ENCODE peak calls at places on chromosome 5, in eight cellular contexts. One of them, this sample, is unnamed.

GRCh38 chr5:149776376-149777305 is 46.5 kb downstream of the PPARGC1B start:
- DNase-seq in upper lobe of left lung: no peak
- DNase-seq in heart left ventricle: peak
- DNase-seq in ovary: no peak
- DNase-seq in suprapubic skin: no peak
- DNase-seq in lower leg skin: no peak
- DNase-seq in spleen: no peak
- DNase-seq in body of pancreas: no peak
- DNase-seq in this sample: no peak

GRCh38 chr5:178839319-178839704 is 20.4 kb upstream of the ZNF354B start:
- DNase-seq in upper lobe of left lung: peak
- DNase-seq in heart left ventricle: peak
- DNase-seq in ovary: no peak
- DNase-seq in suprapubic skin: no peak
- DNase-seq in lower leg skin: no peak
- DNase-seq in spleen: peak
- DNase-seq in body of pancreas: peak
- DNase-seq in this sample: no peak

GRCh38 chr5:55450050-55450765 is 84.6 kb downstream of the PLPP1 start:
- DNase-seq in upper lobe of left lung: no peak
- DNase-seq in heart left ventricle: no peak
- DNase-seq in ovary: no peak
- DNase-seq in suprapubic skin: no peak
- DNase-seq in lower leg skin: no peak
- DNase-seq in spleen: no peak
- DNase-seq in body of pancreas: no peak
- DNase-seq in this sample: no peak

GRCh38 chr5:113293613-113294340 is 141.0 kb downstream of the TSSK1B start:
- DNase-seq in upper lobe of left lung: no peak
- DNase-seq in heart left ventricle: peak
- DNase-seq in ovary: peak
- DNase-seq in suprapubic skin: no peak
- DNase-seq in lower leg skin: peak
- DNase-seq in spleen: no peak
- DNase-seq in body of pancreas: no peak
- DNase-seq in this sample: no peak

GRCh38 chr5:40043916-40044315 is 619.1 kb upstream of the DAB2 start:
- DNase-seq in upper lobe of left lung: no peak
- DNase-seq in heart left ventricle: no peak
- DNase-seq in ovary: no peak
- DNase-seq in suprapubic skin: no peak
- DNase-seq in lower leg skin: no peak
- DNase-seq in spleen: no peak
- DNase-seq in body of pancreas: no peak
- DNase-seq in this sample: no peak

GRCh38 chr5:154320690-154321089 is 125.1 kb upstream of the SAP30L start:
- DNase-seq in upper lobe of left lung: no peak
- DNase-seq in heart left ventricle: peak
- DNase-seq in ovary: peak
- DNase-seq in suprapubic skin: no peak
- DNase-seq in lower leg skin: peak
- DNase-seq in spleen: no peak
- DNase-seq in body of pancreas: no peak
- DNase-seq in this sample: no peak

GRCh38 chr5:65034029-65034781 is 265.5 kb downstream of the CWC27 start:
- DNase-seq in upper lobe of left lung: no peak
- DNase-seq in heart left ventricle: no peak
- DNase-seq in ovary: no peak
- DNase-seq in suprapubic skin: no peak
- DNase-seq in lower leg skin: no peak
- DNase-seq in spleen: peak
- DNase-seq in body of pancreas: peak
- DNase-seq in this sample: peak

GRCh38 chr5:179170606-179171005 is 110.4 kb downstream of the ZNF354C start:
- DNase-seq in upper lobe of left lung: no peak
- DNase-seq in heart left ventricle: no peak
- DNase-seq in ovary: no peak
- DNase-seq in suprapubic skin: no peak
- DNase-seq in lower leg skin: no peak
- DNase-seq in spleen: peak
- DNase-seq in body of pancreas: no peak
- DNase-seq in this sample: no peak

GRCh38 chr5:113321266-113321665 is 113.5 kb downstream of the TSSK1B start:
- DNase-seq in upper lobe of left lung: no peak
- DNase-seq in heart left ventricle: no peak
- DNase-seq in ovary: no peak
- DNase-seq in suprapubic skin: no peak
- DNase-seq in lower leg skin: no peak
- DNase-seq in spleen: no peak
- DNase-seq in body of pancreas: no peak
- DNase-seq in this sample: no peak

GRCh38 chr5:173792781-173793547 is 95.2 kb upstream of the CPEB4 start:
- DNase-seq in upper lobe of left lung: no peak
- DNase-seq in heart left ventricle: no peak
- DNase-seq in ovary: no peak
- DNase-seq in suprapubic skin: no peak
- DNase-seq in lower leg skin: peak
- DNase-seq in spleen: no peak
- DNase-seq in body of pancreas: no peak
- DNase-seq in this sample: no peak

GRCh38 chr5:34791761-34792244 is 47.2 kb upstream of the TTC23L start:
- DNase-seq in upper lobe of left lung: no peak
- DNase-seq in heart left ventricle: no peak
- DNase-seq in ovary: no peak
- DNase-seq in suprapubic skin: no peak
- DNase-seq in lower leg skin: no peak
- DNase-seq in spleen: no peak
- DNase-seq in body of pancreas: no peak
- DNase-seq in this sample: no peak

GRCh38 chr5:138230261-138230660 is 17.1 kb upstream of the CDC23 start:
- DNase-seq in upper lobe of left lung: no peak
- DNase-seq in heart left ventricle: peak
- DNase-seq in ovary: no peak
- DNase-seq in suprapubic skin: no peak
- DNase-seq in lower leg skin: no peak
- DNase-seq in spleen: peak
- DNase-seq in body of pancreas: no peak
- DNase-seq in this sample: no peak

GRCh38 chr5:172830876-172831662 is 3.0 kb upstream of the ERGIC1 start:
- DNase-seq in upper lobe of left lung: no peak
- DNase-seq in heart left ventricle: no peak
- DNase-seq in ovary: no peak
- DNase-seq in suprapubic skin: no peak
- DNase-seq in lower leg skin: no peak
- DNase-seq in spleen: no peak
- DNase-seq in body of pancreas: no peak
- DNase-seq in this sample: no peak

GRCh38 chr5:131825404-131826013 is 28.7 kb upstream of the FNIP1 start:
- DNase-seq in upper lobe of left lung: no peak
- DNase-seq in heart left ventricle: no peak
- DNase-seq in ovary: no peak
- DNase-seq in suprapubic skin: no peak
- DNase-seq in lower leg skin: no peak
- DNase-seq in spleen: no peak
- DNase-seq in body of pancreas: no peak
- DNase-seq in this sample: no peak

GRCh38 chr5:133247881-133248642 is 196.2 kb downstream of the HSPA4 start:
- DNase-seq in upper lobe of left lung: no peak
- DNase-seq in heart left ventricle: peak
- DNase-seq in ovary: no peak
- DNase-seq in suprapubic skin: no peak
- DNase-seq in lower leg skin: no peak
- DNase-seq in spleen: peak
- DNase-seq in body of pancreas: peak
- DNase-seq in this sample: no peak

GRCh38 chr5:124867064-124867707 is 120.7 kb upstream of the ZNF608 start:
- DNase-seq in upper lobe of left lung: no peak
- DNase-seq in heart left ventricle: no peak
- DNase-seq in ovary: no peak
- DNase-seq in suprapubic skin: no peak
- DNase-seq in lower leg skin: no peak
- DNase-seq in spleen: no peak
- DNase-seq in body of pancreas: no peak
- DNase-seq in this sample: no peak

GRCh38 chr5:181261320-181262085 is 560 bp upstream of the TRIM52 start:
- DNase-seq in upper lobe of left lung: peak
- DNase-seq in heart left ventricle: peak
- DNase-seq in ovary: peak
- DNase-seq in suprapubic skin: peak
- DNase-seq in lower leg skin: peak
- DNase-seq in spleen: peak
- DNase-seq in body of pancreas: peak
- DNase-seq in this sample: peak

GRCh38 chr5:107598958-107599357 is 71.8 kb downstream of the EFNA5 start:
- DNase-seq in upper lobe of left lung: no peak
- DNase-seq in heart left ventricle: no peak
- DNase-seq in ovary: no peak
- DNase-seq in suprapubic skin: no peak
- DNase-seq in lower leg skin: no peak
- DNase-seq in spleen: no peak
- DNase-seq in body of pancreas: no peak
- DNase-seq in this sample: no peak

GRCh38 chr5:73096239-73096575 is 24.2 kb upstream of the TMEM171 start:
- DNase-seq in upper lobe of left lung: no peak
- DNase-seq in heart left ventricle: no peak
- DNase-seq in ovary: no peak
- DNase-seq in suprapubic skin: no peak
- DNase-seq in lower leg skin: no peak
- DNase-seq in spleen: no peak
- DNase-seq in body of pancreas: no peak
- DNase-seq in this sample: no peak

GRCh38 chr5:29218138-29218537 is 1975.3 kb upstream of the CDH6 start:
- DNase-seq in upper lobe of left lung: no peak
- DNase-seq in heart left ventricle: no peak
- DNase-seq in ovary: no peak
- DNase-seq in suprapubic skin: no peak
- DNase-seq in lower leg skin: no peak
- DNase-seq in spleen: no peak
- DNase-seq in body of pancreas: no peak
- DNase-seq in this sample: no peak

GRCh38 chr5:172902497-172903472 is 56.4 kb upstream of the RPL26L1 start:
- DNase-seq in upper lobe of left lung: peak
- DNase-seq in heart left ventricle: peak
- DNase-seq in ovary: peak
- DNase-seq in suprapubic skin: no peak
- DNase-seq in lower leg skin: no peak
- DNase-seq in spleen: no peak
- DNase-seq in body of pancreas: peak
- DNase-seq in this sample: peak

GRCh38 chr5:72509401-72509800 is 2.2 kb upstream of the ZNF366 start:
- DNase-seq in upper lobe of left lung: no peak
- DNase-seq in heart left ventricle: peak
- DNase-seq in ovary: no peak
- DNase-seq in suprapubic skin: peak
- DNase-seq in lower leg skin: peak
- DNase-seq in spleen: peak
- DNase-seq in body of pancreas: no peak
- DNase-seq in this sample: no peak

GRCh38 chr5:79707535-79707934 is 17.9 kb downstream of the CMYA5 start:
- DNase-seq in upper lobe of left lung: no peak
- DNase-seq in heart left ventricle: no peak
- DNase-seq in ovary: no peak
- DNase-seq in suprapubic skin: no peak
- DNase-seq in lower leg skin: no peak
- DNase-seq in spleen: no peak
- DNase-seq in body of pancreas: no peak
- DNase-seq in this sample: no peak

GRCh38 chr5:132877938-132878337 is 4.5 kb downstream of the LEAP2 start:
- DNase-seq in upper lobe of left lung: peak
- DNase-seq in heart left ventricle: peak
- DNase-seq in ovary: no peak
- DNase-seq in suprapubic skin: no peak
- DNase-seq in lower leg skin: no peak
- DNase-seq in spleen: no peak
- DNase-seq in body of pancreas: no peak
- DNase-seq in this sample: no peak

GRCh38 chr5:81851481-81852178 is 100.7 kb upstream of the SSBP2 start:
- DNase-seq in upper lobe of left lung: peak
- DNase-seq in heart left ventricle: peak
- DNase-seq in ovary: peak
- DNase-seq in suprapubic skin: peak
- DNase-seq in lower leg skin: peak
- DNase-seq in spleen: peak
- DNase-seq in body of pancreas: peak
- DNase-seq in this sample: peak
- TF ChIP-seq POLR2A in upper lobe of left lung: no peak
- TF ChIP-seq POLR2A in heart left ventricle: peak
- TF ChIP-seq POLR2A in ovary: no peak
- TF ChIP-seq POLR2A in suprapubic skin: no peak
- TF ChIP-seq POLR2A in lower leg skin: no peak
- TF ChIP-seq POLR2A in spleen: no peak
- TF ChIP-seq POLR2A in body of pancreas: peak
- TF ChIP-seq POLR2A in this sample: peak

GRCh38 chr5:150781706-150782614 is 3.4 kb downstream of the SMIM3 start:
- DNase-seq in upper lobe of left lung: no peak
- DNase-seq in heart left ventricle: peak
- DNase-seq in ovary: no peak
- DNase-seq in suprapubic skin: no peak
- DNase-seq in lower leg skin: no peak
- DNase-seq in spleen: no peak
- DNase-seq in body of pancreas: no peak
- DNase-seq in this sample: no peak
- H3K4me3 ChIP-seq in upper lobe of left lung: no peak
- H3K4me3 ChIP-seq in heart left ventricle: no peak
- H3K4me3 ChIP-seq in ovary: no peak
- H3K4me3 ChIP-seq in suprapubic skin: no peak
- H3K4me3 ChIP-seq in lower leg skin: no peak
- H3K4me3 ChIP-seq in spleen: peak
- H3K4me3 ChIP-seq in body of pancreas: no peak
- H3K4me3 ChIP-seq in this sample: no peak

GRCh38 chr5:1506242-1507015 is 17.3 kb downstream of the LPCAT1 start:
- DNase-seq in upper lobe of left lung: no peak
- DNase-seq in heart left ventricle: peak
- DNase-seq in ovary: no peak
- DNase-seq in suprapubic skin: no peak
- DNase-seq in lower leg skin: no peak
- DNase-seq in spleen: peak
- DNase-seq in body of pancreas: no peak
- DNase-seq in this sample: no peak
- TF ChIP-seq POLR2A in upper lobe of left lung: no peak
- TF ChIP-seq POLR2A in heart left ventricle: no peak
- TF ChIP-seq POLR2A in ovary: no peak
- TF ChIP-seq POLR2A in suprapubic skin: no peak
- TF ChIP-seq POLR2A in lower leg skin: no peak
- TF ChIP-seq POLR2A in spleen: no peak
- TF ChIP-seq POLR2A in body of pancreas: no peak
- TF ChIP-seq POLR2A in this sample: no peak

DNA sequence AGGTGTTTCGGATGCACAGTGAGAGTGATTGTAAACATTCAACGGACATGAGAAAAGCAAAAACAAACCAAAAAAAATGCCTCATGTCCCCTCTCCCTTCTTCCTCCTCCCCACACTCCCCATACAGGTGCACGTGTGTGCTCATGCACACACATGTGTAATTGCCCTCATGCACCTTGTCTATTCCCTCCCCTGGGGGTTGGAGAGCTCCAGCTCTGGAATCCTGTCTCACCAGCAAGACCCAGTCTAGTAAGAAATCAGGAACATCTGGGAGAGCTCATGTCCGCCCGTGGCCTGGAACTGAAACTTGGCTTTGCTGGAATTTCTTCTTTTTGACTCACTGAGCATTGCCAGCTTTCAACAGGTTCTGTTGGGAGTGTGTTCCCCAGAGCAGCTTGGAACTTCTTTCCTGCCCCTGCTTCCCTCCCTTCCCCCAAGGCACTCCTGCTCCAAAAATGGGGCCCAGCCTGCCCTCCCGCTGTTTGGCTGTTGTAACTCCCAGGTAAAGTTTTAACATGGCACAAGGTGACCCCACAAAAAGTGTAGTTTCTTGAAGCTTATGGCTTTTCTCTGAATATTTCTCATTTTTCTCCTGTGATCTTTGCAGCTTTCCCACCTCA is 190.1 kb downstream of the NR3C1 start:
- DNase-seq in upper lobe of left lung: no peak
- DNase-seq in heart left ventricle: peak
- DNase-seq in ovary: no peak
- DNase-seq in suprapubic skin: no peak
- DNase-seq in lower leg skin: no peak
- DNase-seq in spleen: no peak
- DNase-seq in body of pancreas: no peak
- DNase-seq in this sample: no peak
- H3K4me3 ChIP-seq in upper lobe of left lung: no peak
- H3K4me3 ChIP-seq in heart left ventricle: no peak
- H3K4me3 ChIP-seq in ovary: no peak
- H3K4me3 ChIP-seq in suprapubic skin: no peak
- H3K4me3 ChIP-seq in lower leg skin: no peak
- H3K4me3 ChIP-seq in spleen: no peak
- H3K4me3 ChIP-seq in body of pancreas: no peak
- H3K4me3 ChIP-seq in this sample: no peak